ENCODE peak calls at places on chromosomes 3 and 15, in nine cellular contexts. One of them, this sample, is unnamed. For H3K27me3, the result is how much of the 10 kb centered on the place peaks cover.

GRCh38 chr3:105827959-105828358 is 40.9 kb downstream of the CBLB start:
- DNase-seq in breast epithelium: no peak
- DNase-seq in psoas muscle: peak
- DNase-seq in hepatocyte: peak
- DNase-seq in SJSA1: peak
- DNase-seq in IMR-90: peak
- DNase-seq in CD8-positive, alpha-beta memory T cell: no peak
- DNase-seq in transverse colon: peak
- DNase-seq in CD4-positive, CD25-positive, alpha-beta regulatory T cell: no peak
- DNase-seq in this sample: no peak

GRCh38 chr15:52112203-52112750 is 298 bp downstream of the BCL2L10 start:
- DNase-seq in CD8-positive, alpha-beta memory T cell: peak
- DNase-seq in SJSA1: no peak
- DNase-seq in transverse colon: peak
- DNase-seq in psoas muscle: no peak
- DNase-seq in hepatocyte: peak
- DNase-seq in IMR-90: no peak
- DNase-seq in CD4-positive, CD25-positive, alpha-beta regulatory T cell: peak
- DNase-seq in breast epithelium: peak
- DNase-seq in this sample: peak

GRCh38 chr15:74571191-74571590 is 30.2 kb downstream of the ARID3B start:
- DNase-seq in SJSA1: no peak
- DNase-seq in psoas muscle: no peak
- DNase-seq in CD4-positive, CD25-positive, alpha-beta regulatory T cell: no peak
- DNase-seq in transverse colon: no peak
- DNase-seq in breast epithelium: no peak
- DNase-seq in IMR-90: no peak
- DNase-seq in CD8-positive, alpha-beta memory T cell: no peak
- DNase-seq in hepatocyte: no peak
- DNase-seq in this sample: no peak

GRCh38 chr3:37271636-37272035 is 97.3 kb upstream of the LRRFIP2 start:
- DNase-seq in transverse colon: no peak
- DNase-seq in CD8-positive, alpha-beta memory T cell: no peak
- DNase-seq in CD4-positive, CD25-positive, alpha-beta regulatory T cell: no peak
- DNase-seq in hepatocyte: no peak
- DNase-seq in psoas muscle: no peak
- DNase-seq in breast epithelium: no peak
- DNase-seq in SJSA1: no peak
- DNase-seq in IMR-90: no peak
- DNase-seq in this sample: no peak

GRCh38 chr15:56244811-56245576 is 1.3 kb upstream of the RFX7 start:
- DNase-seq in breast epithelium: no peak
- DNase-seq in transverse colon: peak
- DNase-seq in psoas muscle: no peak
- DNase-seq in hepatocyte: peak
- DNase-seq in SJSA1: peak
- DNase-seq in CD4-positive, CD25-positive, alpha-beta regulatory T cell: peak
- DNase-seq in IMR-90: no peak
- DNase-seq in CD8-positive, alpha-beta memory T cell: no peak
- DNase-seq in this sample: peak

GRCh38 chr3:134034005-134034785 is 4.5 kb upstream of the SLCO2A1 start:
- DNase-seq in hepatocyte: no peak
- DNase-seq in psoas muscle: no peak
- DNase-seq in CD4-positive, CD25-positive, alpha-beta regulatory T cell: no peak
- DNase-seq in CD8-positive, alpha-beta memory T cell: no peak
- DNase-seq in IMR-90: peak
- DNase-seq in transverse colon: no peak
- DNase-seq in SJSA1: no peak
- DNase-seq in breast epithelium: no peak
- DNase-seq in this sample: no peak

GRCh38 chr3:23288286-23288685 is 85.2 kb downstream of the UBE2E2 start:
- DNase-seq in breast epithelium: no peak
- DNase-seq in CD4-positive, CD25-positive, alpha-beta regulatory T cell: no peak
- DNase-seq in CD8-positive, alpha-beta memory T cell: no peak
- DNase-seq in hepatocyte: peak
- DNase-seq in psoas muscle: no peak
- DNase-seq in SJSA1: no peak
- DNase-seq in IMR-90: peak
- DNase-seq in transverse colon: no peak
- DNase-seq in this sample: no peak

GRCh38 chr3:187678869-187679268 is 8.7 kb upstream of the SST start:
- DNase-seq in transverse colon: peak
- DNase-seq in IMR-90: peak
- DNase-seq in psoas muscle: no peak
- DNase-seq in breast epithelium: no peak
- DNase-seq in CD4-positive, CD25-positive, alpha-beta regulatory T cell: no peak
- DNase-seq in hepatocyte: peak
- DNase-seq in CD8-positive, alpha-beta memory T cell: no peak
- DNase-seq in SJSA1: peak
- DNase-seq in this sample: no peak

GRCh38 chr15:87115795-87116194 is 1036.1 kb downstream of the AGBL1 start:
- DNase-seq in hepatocyte: no peak
- DNase-seq in CD8-positive, alpha-beta memory T cell: no peak
- DNase-seq in transverse colon: no peak
- DNase-seq in SJSA1: no peak
- DNase-seq in IMR-90: no peak
- DNase-seq in breast epithelium: no peak
- DNase-seq in psoas muscle: no peak
- DNase-seq in CD4-positive, CD25-positive, alpha-beta regulatory T cell: no peak
- DNase-seq in this sample: no peak

GRCh38 chr3:63774776-63775175 is 44.3 kb upstream of the C3orf49 start:
- DNase-seq in CD4-positive, CD25-positive, alpha-beta regulatory T cell: no peak
- DNase-seq in IMR-90: no peak
- DNase-seq in SJSA1: no peak
- DNase-seq in CD8-positive, alpha-beta memory T cell: no peak
- DNase-seq in psoas muscle: no peak
- DNase-seq in transverse colon: no peak
- DNase-seq in hepatocyte: no peak
- DNase-seq in breast epithelium: no peak
- DNase-seq in this sample: no peak

GRCh38 chr15:84780492-84780891 is 32.1 kb downstream of the ZNF592 start:
- DNase-seq in IMR-90: no peak
- DNase-seq in hepatocyte: no peak
- DNase-seq in CD4-positive, CD25-positive, alpha-beta regulatory T cell: no peak
- DNase-seq in transverse colon: no peak
- DNase-seq in CD8-positive, alpha-beta memory T cell: no peak
- DNase-seq in breast epithelium: no peak
- DNase-seq in SJSA1: no peak
- DNase-seq in psoas muscle: no peak
- DNase-seq in this sample: no peak

GRCh38 chr15:94081829-94082228 is 149.5 kb upstream of the MCTP2 start:
- DNase-seq in CD8-positive, alpha-beta memory T cell: no peak
- DNase-seq in IMR-90: no peak
- DNase-seq in psoas muscle: no peak
- DNase-seq in SJSA1: no peak
- DNase-seq in CD4-positive, CD25-positive, alpha-beta regulatory T cell: no peak
- DNase-seq in transverse colon: no peak
- DNase-seq in breast epithelium: no peak
- DNase-seq in hepatocyte: no peak
- DNase-seq in this sample: no peak

GRCh38 chr3:143255725-143256124 is 136.2 kb downstream of the CHST2 start:
- DNase-seq in SJSA1: no peak
- DNase-seq in transverse colon: no peak
- DNase-seq in CD8-positive, alpha-beta memory T cell: no peak
- DNase-seq in psoas muscle: no peak
- DNase-seq in hepatocyte: no peak
- DNase-seq in CD4-positive, CD25-positive, alpha-beta regulatory T cell: no peak
- DNase-seq in IMR-90: no peak
- DNase-seq in breast epithelium: no peak
- DNase-seq in this sample: no peak

GRCh38 chr3:107241217-107241616 is 136.0 kb upstream of the CCDC54 start:
- DNase-seq in IMR-90: no peak
- DNase-seq in transverse colon: peak
- DNase-seq in psoas muscle: no peak
- DNase-seq in hepatocyte: peak
- DNase-seq in breast epithelium: peak
- DNase-seq in CD8-positive, alpha-beta memory T cell: no peak
- DNase-seq in SJSA1: no peak
- DNase-seq in CD4-positive, CD25-positive, alpha-beta regulatory T cell: no peak
- DNase-seq in this sample: no peak

GRCh38 chr3:186949281-186949982 is 19.1 kb downstream of the ST6GAL1 start:
- DNase-seq in SJSA1: no peak
- DNase-seq in CD4-positive, CD25-positive, alpha-beta regulatory T cell: no peak
- DNase-seq in breast epithelium: no peak
- DNase-seq in IMR-90: peak
- DNase-seq in transverse colon: no peak
- DNase-seq in CD8-positive, alpha-beta memory T cell: no peak
- DNase-seq in hepatocyte: no peak
- DNase-seq in psoas muscle: no peak
- DNase-seq in this sample: no peak

GRCh38 chr3:124059580-124059979 is 67.7 kb upstream of the ROPN1 start:
- DNase-seq in transverse colon: no peak
- DNase-seq in breast epithelium: no peak
- DNase-seq in psoas muscle: no peak
- DNase-seq in SJSA1: no peak
- DNase-seq in CD4-positive, CD25-positive, alpha-beta regulatory T cell: no peak
- DNase-seq in CD8-positive, alpha-beta memory T cell: no peak
- DNase-seq in hepatocyte: no peak
- DNase-seq in IMR-90: peak
- DNase-seq in this sample: no peak

GRCh38 chr15:66963710-66964109 is 101.7 kb upstream of the SMAD3 start:
- DNase-seq in CD8-positive, alpha-beta memory T cell: no peak
- DNase-seq in IMR-90: peak
- DNase-seq in transverse colon: no peak
- DNase-seq in CD4-positive, CD25-positive, alpha-beta regulatory T cell: no peak
- DNase-seq in SJSA1: no peak
- DNase-seq in psoas muscle: no peak
- DNase-seq in breast epithelium: no peak
- DNase-seq in hepatocyte: no peak
- DNase-seq in this sample: no peak

GRCh38 chr15:66961901-66962300 is 103.5 kb upstream of the SMAD3 start:
- DNase-seq in hepatocyte: no peak
- DNase-seq in SJSA1: no peak
- DNase-seq in transverse colon: no peak
- DNase-seq in CD4-positive, CD25-positive, alpha-beta regulatory T cell: no peak
- DNase-seq in breast epithelium: no peak
- DNase-seq in IMR-90: no peak
- DNase-seq in CD8-positive, alpha-beta memory T cell: no peak
- DNase-seq in psoas muscle: no peak
- DNase-seq in this sample: no peak

GRCh38 chr15:66963084-66963483 is 102.3 kb upstream of the SMAD3 start:
- DNase-seq in SJSA1: no peak
- DNase-seq in CD8-positive, alpha-beta memory T cell: no peak
- DNase-seq in psoas muscle: no peak
- DNase-seq in IMR-90: no peak
- DNase-seq in breast epithelium: no peak
- DNase-seq in hepatocyte: no peak
- DNase-seq in transverse colon: no peak
- DNase-seq in CD4-positive, CD25-positive, alpha-beta regulatory T cell: no peak
- DNase-seq in this sample: no peak

GRCh38 chr15:66961407-66961884 is 104.0 kb upstream of the SMAD3 start:
- DNase-seq in SJSA1: no peak
- DNase-seq in CD8-positive, alpha-beta memory T cell: no peak
- DNase-seq in hepatocyte: no peak
- DNase-seq in breast epithelium: no peak
- DNase-seq in IMR-90: peak
- DNase-seq in psoas muscle: no peak
- DNase-seq in transverse colon: no peak
- DNase-seq in CD4-positive, CD25-positive, alpha-beta regulatory T cell: no peak
- DNase-seq in this sample: no peak

DNA sequence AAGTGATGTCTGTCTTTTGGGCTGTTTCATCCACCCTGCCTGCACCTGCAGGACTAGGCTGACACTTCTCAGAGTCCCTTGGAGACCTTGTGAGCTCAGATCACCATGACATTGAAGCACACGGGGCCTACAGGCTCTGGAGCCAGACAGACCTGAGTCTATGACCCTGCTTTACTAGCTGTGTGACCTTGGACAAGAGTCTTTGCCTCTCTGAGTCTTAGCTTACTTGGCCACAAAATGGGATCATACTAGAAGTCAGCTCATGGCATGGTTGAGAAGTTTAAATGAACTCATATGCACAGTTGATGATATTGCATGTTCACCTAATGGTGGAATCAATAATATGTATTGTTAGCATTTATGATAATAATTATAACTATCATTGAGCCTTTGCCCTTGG is 102.9 kb upstream of the SMAD3 start:
- DNase-seq in transverse colon: no peak
- DNase-seq in CD8-positive, alpha-beta memory T cell: no peak
- DNase-seq in CD4-positive, CD25-positive, alpha-beta regulatory T cell: no peak
- DNase-seq in breast epithelium: no peak
- DNase-seq in IMR-90: no peak
- DNase-seq in psoas muscle: no peak
- DNase-seq in hepatocyte: no peak
- DNase-seq in SJSA1: no peak
- DNase-seq in this sample: no peak
- H3K27me3 ChIP-seq in transverse colon: under half
- H3K27me3 ChIP-seq in CD8-positive, alpha-beta memory T cell: under half
- H3K27me3 ChIP-seq in CD4-positive, CD25-positive, alpha-beta regulatory T cell: under half
- H3K27me3 ChIP-seq in breast epithelium: under half
- H3K27me3 ChIP-seq in IMR-90: under half
- H3K27me3 ChIP-seq in psoas muscle: under half
- H3K27me3 ChIP-seq in hepatocyte: under half
- H3K27me3 ChIP-seq in SJSA1: under half
- H3K27me3 ChIP-seq in this sample: under half

GRCh38 chr3:147424325-147424910 is 15.3 kb downstream of the ZIC1 start:
- DNase-seq in psoas muscle: no peak
- DNase-seq in transverse colon: no peak
- DNase-seq in SJSA1: no peak
- DNase-seq in hepatocyte: no peak
- DNase-seq in CD8-positive, alpha-beta memory T cell: no peak
- DNase-seq in breast epithelium: no peak
- DNase-seq in IMR-90: no peak
- DNase-seq in CD4-positive, CD25-positive, alpha-beta regulatory T cell: no peak
- DNase-seq in this sample: no peak
- H3K27me3 ChIP-seq in psoas muscle: under half
- H3K27me3 ChIP-seq in transverse colon: half or more
- H3K27me3 ChIP-seq in SJSA1: under half
- H3K27me3 ChIP-seq in hepatocyte: half or more
- H3K27me3 ChIP-seq in CD8-positive, alpha-beta memory T cell: under half
- H3K27me3 ChIP-seq in breast epithelium: under half
- H3K27me3 ChIP-seq in IMR-90: half or more
- H3K27me3 ChIP-seq in CD4-positive, CD25-positive, alpha-beta regulatory T cell: under half
- H3K27me3 ChIP-seq in this sample: half or more

DNA sequence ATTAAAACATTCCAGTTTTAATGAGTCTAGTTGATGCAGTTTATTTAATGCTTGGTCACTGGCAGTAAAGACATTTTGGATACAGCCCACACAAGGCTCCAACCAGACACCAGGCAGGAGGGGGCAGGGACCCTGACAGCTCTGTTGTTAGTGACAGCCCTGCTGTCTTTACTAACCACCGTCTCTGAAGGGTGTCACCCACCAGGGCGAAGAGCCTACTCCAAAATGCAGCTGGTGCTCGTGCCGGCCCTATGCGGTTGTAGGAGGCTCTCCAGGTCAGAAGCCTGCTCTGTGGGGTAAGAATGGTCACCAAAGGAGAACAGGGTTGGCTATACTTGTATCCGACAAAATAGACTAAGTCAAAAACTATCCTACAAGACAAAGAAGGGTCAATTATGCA is 132.2 kb downstream of the ATP10A start:
- DNase-seq in SJSA1: no peak
- DNase-seq in IMR-90: no peak
- DNase-seq in CD4-positive, CD25-positive, alpha-beta regulatory T cell: no peak
- DNase-seq in hepatocyte: no peak
- DNase-seq in transverse colon: no peak
- DNase-seq in psoas muscle: no peak
- DNase-seq in CD8-positive, alpha-beta memory T cell: no peak
- DNase-seq in breast epithelium: no peak
- DNase-seq in this sample: no peak
- H3K27me3 ChIP-seq in SJSA1: under half
- H3K27me3 ChIP-seq in IMR-90: under half
- H3K27me3 ChIP-seq in CD4-positive, CD25-positive, alpha-beta regulatory T cell: under half
- H3K27me3 ChIP-seq in hepatocyte: under half
- H3K27me3 ChIP-seq in transverse colon: under half
- H3K27me3 ChIP-seq in psoas muscle: under half
- H3K27me3 ChIP-seq in CD8-positive, alpha-beta memory T cell: under half
- H3K27me3 ChIP-seq in breast epithelium: under half
- H3K27me3 ChIP-seq in this sample: under half

GRCh38 chr15:41610048-41610447 is 50.2 kb upstream of the MGA start:
- DNase-seq in CD8-positive, alpha-beta memory T cell: no peak
- DNase-seq in IMR-90: no peak
- DNase-seq in psoas muscle: no peak
- DNase-seq in hepatocyte: no peak
- DNase-seq in transverse colon: no peak
- DNase-seq in SJSA1: no peak
- DNase-seq in CD4-positive, CD25-positive, alpha-beta regulatory T cell: no peak
- DNase-seq in breast epithelium: no peak
- DNase-seq in this sample: no peak
- H3K27me3 ChIP-seq in CD8-positive, alpha-beta memory T cell: under half
- H3K27me3 ChIP-seq in IMR-90: under half
- H3K27me3 ChIP-seq in psoas muscle: under half
- H3K27me3 ChIP-seq in hepatocyte: under half
- H3K27me3 ChIP-seq in transverse colon: under half
- H3K27me3 ChIP-seq in SJSA1: under half
- H3K27me3 ChIP-seq in CD4-positive, CD25-positive, alpha-beta regulatory T cell: under half
- H3K27me3 ChIP-seq in breast epithelium: under half
- H3K27me3 ChIP-seq in this sample: under half

This sample was measured in CD4-positive, alpha-beta T cell.